ENCODE peak calls at places on chromosomes 12 and 14, in ten cellular contexts. C, H, N, Y, J, M, I, K, X and F are unnamed samples.

GRCh38 chr14:90632451-90632850 is 183.8 kb downstream of the TTC7B start:
- DNase-seq in X (no peak), J (no peak), I (no peak), N (no peak), H (no peak), Y (no peak), C (peak; percentile 34), M (no peak), K (no peak), F (no peak)

GRCh38 chr12:66836623-66837310 is 157.9 kb upstream of the GRIP1 start:
- DNase-seq in X (no peak), M (no peak), N (no peak), Y (no peak), K (no peak), C (no peak), H (no peak), J (no peak), I (no peak), F (no peak)

GRCh38 chr12:124303579-124304313 is 8.9 kb downstream of the RFLNA start:
- DNase-seq in X (no peak), C (no peak), I (peak; percentile 44), M (no peak), N (no peak), Y (no peak), J (no peak), H (no peak), K (no peak), F (peak; percentile 51)

GRCh38 chr12:9340422-9341259 is 132.4 kb upstream of the PZP start:
- DNase-seq in N (no peak), K (no peak), J (no peak), X (no peak), C (peak; percentile 92), H (no peak), I (no peak), Y (peak; percentile 85), M (no peak), F (no peak)

GRCh38 chr12:97425380-97425779 is 37.2 kb upstream of the RMST start:
- DNase-seq in H (no peak), N (no peak), Y (no peak), I (no peak), J (no peak), C (no peak), K (no peak), X (no peak), M (no peak), F (no peak)

GRCh38 chr12:20549115-20549719 is 145.9 kb upstream of the SLCO1C1 start:
- DNase-seq in Y (peak; percentile 56), X (peak; percentile 61), K (no peak), H (peak; percentile 34), I (no peak), C (peak; percentile 56), J (no peak), N (peak; percentile 29), M (peak; percentile 64), F (peak; percentile 67)

GRCh38 chr12:6451348-6452244 is at the start of gene TAPBPL:
- DNase-seq in K (peak; percentile 84), N (peak; percentile 91), J (peak; percentile 83), M (peak; percentile 87), H (no peak), C (peak; percentile 75), I (peak; percentile 84), Y (peak; percentile 75), X (peak; percentile 91), F (peak; percentile 88)

GRCh38 chr12:39365364-39366001 is 77.4 kb downstream of the KIF21A start:
- DNase-seq in M (peak; percentile 41), K (no peak), J (no peak), H (no peak), I (no peak), N (no peak), Y (peak; percentile 14), X (no peak), C (no peak), F (no peak)

GRCh38 chr12:124940393-124941169 is 26.1 kb upstream of the UBC start:
- DNase-seq in C (peak; percentile 87), N (peak; percentile 94), X (peak; percentile 87), J (peak; percentile 89), Y (peak; percentile 94), K (peak; percentile 89), I (peak; percentile 93), M (peak; percentile 96), H (peak; percentile 86), F (peak; percentile 83)

GRCh38 chr12:24773996-24774395 is 174.9 kb downstream of the BCAT1 start:
- DNase-seq in M (no peak), J (no peak), H (no peak), X (no peak), Y (no peak), N (no peak), I (no peak), K (no peak), C (no peak), F (no peak)

GRCh38 chr12:109482894-109483293 is 5.5 kb downstream of the UBE3B start:
- DNase-seq in K (no peak), J (no peak), M (no peak), I (no peak), C (no peak), X (no peak), N (no peak), Y (no peak), H (no peak), F (no peak)

GRCh38 chr12:14129601-14130178 is 148.3 kb upstream of the GRIN2B start:
- DNase-seq in N (no peak), Y (no peak), J (no peak), X (no peak), I (no peak), H (no peak), K (no peak), C (no peak), M (no peak), F (no peak)

DNA sequence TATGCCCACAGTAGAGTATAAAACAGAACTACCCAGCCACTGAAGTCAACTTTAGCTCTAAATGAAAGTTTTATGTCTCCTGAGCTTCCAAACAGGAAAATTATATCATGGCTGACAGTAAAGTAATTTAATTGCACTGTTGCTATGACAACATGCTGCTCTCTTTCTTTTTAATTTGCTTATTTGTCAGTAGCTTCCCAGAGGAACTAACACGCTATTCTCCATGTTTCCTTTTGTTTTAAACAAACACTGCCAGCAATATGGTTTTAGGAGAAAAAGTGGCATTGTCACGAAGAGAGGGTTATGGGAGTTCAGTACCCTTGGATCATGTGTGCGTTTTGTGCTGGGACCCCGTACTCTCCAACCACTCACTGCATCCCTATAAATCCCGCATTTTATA is 1.9 kb downstream of the FOXN3 start:
- DNase-seq in M (peak; percentile 57), J (no peak), H (no peak), C (no peak), I (no peak), Y (no peak), X (no peak), K (no peak), N (no peak), F (no peak)
- H3K4me3 ChIP-seq in M (peak overlapping the region; percentile 91), J (peak overlapping the region; percentile 84), H (no peak overlapping the region), C (peak overlapping the region; percentile 62), I (peak overlapping the region; percentile 84), Y (peak overlapping the region; percentile 79), X (peak overlapping the region; percentile 92), K (peak overlapping the region; percentile 92), N (peak overlapping the region; percentile 87), F (no peak overlapping the region)

GRCh38 chr12:53255993-53256392 is 12.1 kb upstream of the ESPL1 start:
- DNase-seq in X (no peak), N (no peak), J (no peak), H (no peak), Y (no peak), C (no peak), K (no peak), M (no peak), I (no peak), F (no peak)

GRCh38 chr12:53251477-53252348 is 16.4 kb upstream of the ESPL1 start:
- DNase-seq in H (peak; percentile 48), J (peak; percentile 76), C (peak; percentile 64), K (peak; percentile 83), Y (peak; percentile 62), X (peak; percentile 88), M (peak; percentile 91), N (peak; percentile 81), I (peak; percentile 83), F (peak; percentile 99)

GRCh38 chr12:53254816-53255545 is 13.1 kb upstream of the ESPL1 start:
- DNase-seq in H (no peak), K (no peak), I (no peak), X (no peak), Y (no peak), M (no peak), J (no peak), N (no peak), C (no peak), F (no peak)

GRCh38 chr12:53252349-53252916 is 15.7 kb upstream of the ESPL1 start:
- DNase-seq in C (no peak), H (no peak), X (no peak), N (no peak), I (peak; percentile 68), K (peak; percentile 15), J (no peak), M (no peak), Y (peak; percentile 25), F (peak; percentile 54)

DNA sequence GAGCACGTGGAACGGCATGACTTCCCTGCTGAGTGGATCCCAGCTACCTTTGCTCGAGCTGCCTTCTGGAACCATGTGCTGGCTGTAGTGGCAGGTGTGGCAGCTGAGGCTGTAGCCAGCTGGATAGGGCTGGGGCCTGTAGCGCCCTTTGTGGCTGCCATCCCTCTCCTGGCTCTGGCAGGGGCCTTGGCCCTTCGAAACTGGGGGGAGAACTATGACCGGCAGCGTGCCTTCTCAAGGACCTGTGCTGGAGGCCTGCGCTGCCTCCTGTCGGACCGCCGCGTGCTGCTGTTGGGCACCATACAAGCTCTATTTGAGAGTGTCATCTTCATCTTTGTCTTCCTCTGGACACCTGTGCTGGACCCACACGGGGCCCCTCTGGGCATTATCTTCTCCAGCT is 14.8 kb upstream of the ESPL1 start:
- DNase-seq in M (no peak), Y (no peak), X (no peak), K (no peak), C (no peak), I (no peak), N (no peak), J (no peak), H (no peak), F (no peak)
- H3K4me3 ChIP-seq in M (peak overlapping the region; percentile 86), Y (no peak overlapping the region), X (no peak overlapping the region), K (no peak overlapping the region), C (no peak overlapping the region), I (peak overlapping the region; percentile 84), N (peak overlapping the region; percentile 91), J (no peak overlapping the region), H (peak overlapping the region; percentile 97), F (no peak overlapping the region)

GRCh38 chr12:94648578-94648977 is 1.8 kb downstream of the TMCC3 start:
- DNase-seq in J (no peak), X (no peak), N (no peak), K (no peak), I (no peak), M (no peak), C (no peak), H (no peak), Y (peak; percentile 74), F (no peak)
- H3K4me3 ChIP-seq in J (no peak overlapping the region), X (no peak overlapping the region), N (peak overlapping the region; percentile 58), K (no peak overlapping the region), I (no peak overlapping the region), M (no peak overlapping the region), C (no peak overlapping the region), H (no peak overlapping the region), Y (peak overlapping the region; percentile 63), F (no peak overlapping the region)

DNA sequence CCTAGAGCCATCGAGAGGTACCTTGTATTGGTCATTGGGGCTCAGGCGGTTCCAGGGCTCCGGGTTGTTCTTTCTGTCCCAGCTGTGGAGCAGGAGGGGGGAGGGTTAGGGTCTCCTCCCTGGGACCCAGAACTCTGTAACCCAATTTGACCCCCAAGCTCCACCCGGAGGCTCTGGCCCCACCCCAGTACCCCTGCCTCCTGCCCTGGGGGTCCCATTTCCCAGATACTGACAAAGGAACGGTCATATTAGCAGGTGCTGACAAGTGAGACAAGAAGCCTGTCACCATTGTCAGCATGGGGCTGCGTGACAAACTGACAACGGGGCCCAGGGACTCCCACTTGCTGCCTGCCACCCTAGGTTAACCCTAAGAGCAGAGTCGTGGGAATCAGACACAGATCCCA is 6.2 kb downstream of the SHMT2 start:
- DNase-seq in I (no peak), H (no peak), N (no peak), M (no peak), C (no peak), K (no peak), X (no peak), J (no peak), Y (no peak), F (peak; percentile 52)
- H3K4me3 ChIP-seq in I (peak overlapping the region; percentile 28), H (no peak overlapping the region), N (peak overlapping the region; percentile 57), M (no peak overlapping the region), C (no peak overlapping the region), K (peak overlapping the region; percentile 44), X (peak overlapping the region; percentile 45), J (no peak overlapping the region), Y (no peak overlapping the region), F (no peak overlapping the region)